ENCODE peak calls at places on chromosomes 3 and 15, in four cellular contexts. E is foreskin fibroblast, Y is transverse colon, B is cardiac fibroblast. N is an unnamed sample.

GRCh38 chr3:152968388-152969024 is 133.6 kb downstream of the P2RY1 start:
- DNase-seq in E (peak), Y (no peak), B (peak), N (no peak)

GRCh38 chr3:159948423-159949140 is 40.1 kb upstream of the IL12A start:
- DNase-seq in E (peak), Y (no peak), B (no peak), N (no peak)

GRCh38 chr3:185677146-185677829 is 91.2 kb downstream of the SENP2 start:
- DNase-seq in E (peak), Y (no peak), B (peak), N (peak)

GRCh38 chr3:61926913-61927312 is 365.5 kb downstream of the PTPRG start:
- DNase-seq in E (peak), Y (no peak), B (peak), N (no peak)

GRCh38 chr3:142507241-142507640 is 59.4 kb upstream of the XRN1 start:
- DNase-seq in E (no peak), Y (no peak), B (no peak), N (no peak)

GRCh38 chr3:78724886-78725285 is 1042.9 kb downstream of the ROBO1 start:
- DNase-seq in E (no peak), Y (no peak), B (no peak), N (no peak)

GRCh38 chr3:128804017-128804816 is 75.2 kb upstream of the ACAD9 start:
- DNase-seq in E (no peak), Y (no peak), B (peak), N (peak)

GRCh38 chr3:192914873-192915272 is 2.8 kb downstream of the MB21D2 start:
- DNase-seq in E (no peak), Y (no peak), B (no peak), N (no peak)

GRCh38 chr3:71056327-71056726 is 527.2 kb downstream of the FOXP1 start:
- DNase-seq in E (peak), Y (no peak), B (peak), N (no peak)

GRCh38 chr3:38455639-38456430 is 2.1 kb downstream of the ACVR2B start:
- DNase-seq in E (no peak), Y (no peak), B (peak), N (no peak)

GRCh38 chr3:185646382-185647133 is 60.5 kb downstream of the SENP2 start:
- DNase-seq in E (no peak), Y (no peak), B (no peak), N (no peak)

GRCh38 chr3:126350502-126351085 is 6.6 kb downstream of the KLF15 start:
- DNase-seq in E (no peak), Y (peak), B (no peak), N (no peak)

GRCh38 chr3:164375995-164376394 is 702.3 kb downstream of the SI start:
- DNase-seq in E (no peak), Y (no peak), B (no peak), N (no peak)

GRCh38 chr3:154182322-154182922 is 61.2 kb downstream of the ARHGEF26 start:
- DNase-seq in E (no peak), Y (no peak), B (no peak), N (no peak)

GRCh38 chr3:196639517-196640500 is at the start of gene NRROS:
- DNase-seq in E (peak), Y (peak), B (peak), N (peak)

GRCh38 chr15:64521201-64521600 is 60.8 kb downstream of the ZNF609 start:
- DNase-seq in E (no peak), Y (no peak), B (peak), N (no peak)

GRCh38 chr3:126850370-126851085 is 132.4 kb upstream of the PLXNA1 start:
- DNase-seq in E (peak), Y (no peak), B (peak), N (no peak)

GRCh38 chr15:76147906-76148553 is 88.2 kb downstream of the TMEM266 start:
- DNase-seq in E (peak), Y (peak), B (peak), N (peak)

GRCh38 chr3:27535809-27536392 is 51.7 kb upstream of the SLC4A7 start:
- DNase-seq in E (peak), Y (no peak), B (no peak), N (no peak)

GRCh38 chr15:80418892-80419537 is 14.8 kb downstream of the ARNT2 start:
- DNase-seq in E (peak), Y (no peak), B (peak), N (peak)

GRCh38 chr3:195122261-195122660 is 148.7 kb downstream of the XXYLT1 start:
- DNase-seq in E (no peak), Y (no peak), B (no peak), N (no peak)

GRCh38 chr3:195126073-195126605 is 144.8 kb downstream of the XXYLT1 start:
- DNase-seq in E (no peak), Y (no peak), B (no peak), N (no peak)

GRCh38 chr3:195125646-195126045 is 145.3 kb downstream of the XXYLT1 start:
- DNase-seq in E (no peak), Y (no peak), B (no peak), N (no peak)

GRCh38 chr3:195124378-195124985 is 146.5 kb downstream of the XXYLT1 start:
- DNase-seq in E (no peak), Y (no peak), B (no peak), N (no peak)

DNA sequence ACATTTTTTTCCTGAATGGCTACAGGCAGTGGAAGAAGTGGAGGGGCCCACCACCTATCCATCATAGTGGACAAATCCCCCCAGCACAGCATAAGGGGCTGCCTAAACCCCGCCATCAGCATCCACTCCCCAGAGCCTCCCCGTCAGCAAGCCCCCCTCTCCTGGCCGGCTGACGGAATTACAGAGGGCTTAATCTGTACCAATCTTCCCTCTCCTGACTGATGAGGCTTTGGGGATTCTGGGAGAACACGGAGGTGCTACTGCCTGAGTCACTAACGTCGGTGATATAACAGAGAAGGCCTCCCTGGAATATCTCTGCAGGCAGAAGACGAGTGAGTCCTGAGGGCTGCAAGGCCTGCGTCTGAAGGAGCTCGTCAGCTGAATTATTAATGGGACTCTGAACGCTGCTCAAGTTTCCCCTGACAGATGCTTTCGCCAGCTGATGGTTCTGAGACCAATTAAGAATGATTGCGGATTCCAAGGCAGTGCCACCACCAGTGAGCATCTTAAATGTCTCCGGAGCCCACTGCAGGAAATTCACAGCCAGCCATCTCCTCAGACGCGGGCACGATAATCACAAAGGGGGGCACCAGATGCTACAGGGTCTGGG is 147.7 kb downstream of the XXYLT1 start:
- DNase-seq in E (no peak), Y (no peak), B (no peak), N (no peak)
- TF ChIP-seq CTCF in E (peak), Y (no peak), B (peak), N (peak)

GRCh38 chr3:176302271-176302670 is 895.0 kb downstream of the TBL1XR1 start:
- DNase-seq in E (no peak), Y (no peak), B (no peak), N (no peak)
- TF ChIP-seq CTCF in E (no peak), Y (no peak), B (no peak), N (no peak)

DNA sequence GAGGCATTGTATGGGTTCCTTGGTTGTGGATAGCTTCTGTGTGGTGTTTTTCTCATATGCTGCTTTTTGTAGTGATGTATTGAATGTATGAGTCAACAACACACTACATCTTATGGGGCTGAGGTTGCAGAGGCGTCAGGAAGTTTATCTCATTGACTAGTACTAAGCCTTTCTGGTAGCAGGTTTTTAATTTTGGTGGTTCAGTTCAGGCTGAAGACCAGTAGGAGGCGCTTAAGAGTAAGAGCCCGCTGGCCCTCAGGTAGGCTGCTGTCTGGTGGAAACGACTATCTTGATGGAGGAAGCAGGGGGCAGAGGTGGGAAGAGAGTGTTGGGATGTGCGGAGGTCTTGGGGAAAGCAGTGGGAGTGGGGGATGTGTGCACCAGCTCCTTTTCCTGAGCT is 62.4 kb downstream of the RTP4 start:
- DNase-seq in E (no peak), Y (no peak), B (no peak), N (no peak)
- TF ChIP-seq CTCF in E (peak), Y (no peak), B (no peak), N (no peak)

GRCh38 chr15:59562787-59563186 is 48.8 kb upstream of the GCNT3 start:
- DNase-seq in E (no peak), Y (no peak), B (no peak), N (no peak)
- TF ChIP-seq CTCF in E (peak), Y (no peak), B (peak), N (no peak)

GRCh38 chr15:77568014-77568959 is 64.4 kb downstream of the LINGO1 start:
- DNase-seq in E (peak), Y (no peak), B (peak), N (no peak)
- TF ChIP-seq CTCF in E (no peak), Y (no peak), B (no peak), N (no peak)

GRCh38 chr3:65689436-65689835 is 349.3 kb downstream of the MAGI1 start:
- DNase-seq in E (no peak), Y (no peak), B (no peak), N (no peak)
- TF ChIP-seq CTCF in E (no peak), Y (no peak), B (no peak), N (peak)

GRCh38 chr3:157087398-157088132 is 72.4 kb downstream of the CCNL1 start:
- DNase-seq in E (no peak), Y (no peak), B (peak), N (no peak)

GRCh38 chr3:157086775-157087174 is 73.2 kb downstream of the CCNL1 start:
- DNase-seq in E (no peak), Y (no peak), B (no peak), N (no peak)

GRCh38 chr3:157088133-157088488 is 71.8 kb downstream of the CCNL1 start:
- DNase-seq in E (no peak), Y (peak), B (no peak), N (peak)

GRCh38 chr3:157089455-157090221 is 70.3 kb downstream of the CCNL1 start:
- DNase-seq in E (no peak), Y (peak), B (no peak), N (peak)

GRCh38 chr3:157088506-157089454 is 71.2 kb downstream of the CCNL1 start:
- DNase-seq in E (peak), Y (peak), B (peak), N (peak)
- TF ChIP-seq CTCF in E (no peak), Y (peak), B (peak), N (no peak)

GRCh38 chr15:30923429-30923828 is 19.7 kb downstream of the FAN1 start:
- DNase-seq in E (no peak), Y (no peak), B (no peak), N (no peak)
- TF ChIP-seq CTCF in E (no peak), Y (no peak), B (no peak), N (no peak)

DNA sequence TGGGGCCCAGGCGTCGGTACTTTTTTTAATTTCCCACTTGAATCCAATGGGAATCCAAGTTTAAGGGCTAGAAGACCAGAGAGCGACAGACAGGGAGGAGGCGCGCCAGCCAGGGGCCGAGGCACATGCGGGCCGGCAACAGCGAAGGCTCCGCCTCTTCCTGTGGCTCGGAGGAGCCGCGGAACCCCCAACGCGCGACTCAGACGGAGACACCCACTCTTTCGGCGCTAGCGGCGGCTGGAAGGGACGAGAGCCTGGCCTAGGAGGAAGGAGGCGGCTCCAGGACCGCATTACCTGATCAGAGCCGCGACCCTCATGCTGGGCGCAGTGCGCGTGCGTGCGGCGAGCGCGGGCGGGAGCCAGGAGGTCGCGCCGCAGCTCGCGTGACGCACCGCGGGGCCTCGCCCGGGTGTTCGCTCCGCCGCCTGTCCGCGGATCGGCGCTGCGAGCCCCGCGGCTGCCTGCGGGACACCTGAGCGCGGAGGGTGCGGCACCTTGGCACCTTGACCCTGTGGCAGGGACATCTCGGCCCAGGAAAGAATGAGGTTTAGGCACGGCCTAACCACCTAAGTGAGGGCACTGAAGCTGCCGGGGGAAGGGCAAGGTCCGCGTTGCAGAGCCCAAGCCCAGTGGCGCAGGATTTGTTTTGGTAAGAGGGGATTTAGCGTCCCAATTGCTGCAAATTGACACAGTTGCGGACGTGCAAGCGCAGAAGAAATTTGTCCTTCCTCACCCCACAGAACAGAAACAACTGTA is at the start of gene DPH6:
- DNase-seq in E (peak), Y (peak), B (peak), N (peak)
- TF ChIP-seq CTCF in E (no peak), Y (no peak), B (peak), N (peak)

N was measured in endothelial cell.